ENCODE peak calls at places on chromosomes 3 and 15, in seven cellular contexts. Q is GM12891, H is K562, A is GM12878, I is H1, W is HepG2, E is SK-N-SH. U is an unnamed sample.

GRCh38 chr15:31263751-31264533 is 62.7 kb upstream of the KLF13 start:
- DNase-seq in A (peak), I (no peak), E (peak), H (no peak), Q (no peak), W (no peak), U (no peak)

GRCh38 chr15:65165875-65166274 is 19.3 kb downstream of the CLPX start:
- DNase-seq in A (no peak), E (no peak), W (no peak), H (no peak), I (no peak), Q (no peak), U (no peak)

GRCh38 chr15:40743921-40744809 is 10.9 kb downstream of the RMDN3 start:
- DNase-seq in Q (no peak), E (no peak), H (peak), A (no peak), W (no peak), I (no peak), U (no peak)

GRCh38 chr3:157551961-157552360 is 48.7 kb upstream of the VEPH1 start:
- DNase-seq in Q (no peak), H (no peak), W (no peak), I (no peak), A (no peak), E (no peak), U (no peak)

GRCh38 chr3:53346514-53346913 is 829 bp downstream of the DCP1A start:
- DNase-seq in A (no peak), I (no peak), H (peak), E (peak), Q (no peak), W (peak), U (no peak)

GRCh38 chr15:53787349-53787748 is 27.9 kb upstream of the WDR72 start:
- DNase-seq in H (no peak), Q (no peak), I (no peak), A (no peak), W (no peak), E (no peak), U (no peak)

GRCh38 chr3:104437891-104438290 is 928.8 kb upstream of the ALCAM start:
- DNase-seq in Q (no peak), W (no peak), H (no peak), I (peak), E (no peak), A (no peak), U (no peak)

GRCh38 chr3:168973206-168973605 is 690.3 kb downstream of the MECOM start:
- DNase-seq in A (no peak), I (no peak), E (no peak), H (no peak), W (no peak), Q (no peak), U (no peak)

GRCh38 chr3:185728630-185729334 is 96.1 kb downstream of the IGF2BP2 start:
- DNase-seq in H (no peak), E (no peak), Q (no peak), A (no peak), W (no peak), I (no peak), U (no peak)

GRCh38 chr3:47294392-47294791 is 11.6 kb downstream of the KLHL18 start:
- DNase-seq in H (no peak), A (no peak), Q (no peak), W (no peak), E (no peak), I (no peak), U (no peak)

GRCh38 chr3:42872718-42873117 is 3.0 kb downstream of the CYP8B1 start:
- DNase-seq in A (no peak), I (no peak), W (no peak), E (peak), H (no peak), Q (no peak), U (no peak)

GRCh38 chr15:74188216-74188615 is 14.4 kb downstream of the STRA6 start:
- DNase-seq in W (no peak), E (no peak), A (no peak), I (no peak), H (no peak), Q (no peak), U (no peak)

GRCh38 chr3:66362541-66362941 is 138.3 kb downstream of the LRIG1 start:
- DNase-seq in Q (no peak), I (no peak), H (no peak), A (no peak), W (no peak), E (no peak), U (no peak)

GRCh38 chr3:159130108-159130507 is 328.3 kb downstream of the MFSD1 start:
- DNase-seq in E (no peak), H (no peak), W (peak), A (no peak), I (peak), Q (no peak), U (no peak)

GRCh38 chr15:89406218-89406716 is 71.6 kb upstream of the POLG start:
- DNase-seq in Q (no peak), H (no peak), I (no peak), E (no peak), W (no peak), A (no peak), U (no peak)

GRCh38 chr3:23760325-23760724 is 45.4 kb upstream of the UBE2E1 start:
- DNase-seq in H (no peak), Q (no peak), W (no peak), I (no peak), E (no peak), A (no peak), U (no peak)

GRCh38 chr3:77348244-77348855 is 308.5 kb downstream of the ROBO2 start:
- DNase-seq in A (no peak), H (peak), Q (no peak), W (peak), I (peak), E (peak), U (no peak)

GRCh38 chr3:183822631-183823030 is 2.7 kb downstream of the MAP6D1 start:
- DNase-seq in Q (no peak), H (no peak), E (no peak), A (no peak), W (no peak), I (no peak), U (no peak)

GRCh38 chr3:128499724-128500275 is 6.8 kb upstream of the GATA2 start:
- DNase-seq in Q (no peak), I (no peak), W (no peak), A (no peak), H (no peak), E (no peak), U (no peak)

GRCh38 chr3:23664459-23664858 is 141.3 kb upstream of the UBE2E1 start:
- DNase-seq in H (no peak), Q (no peak), W (no peak), I (no peak), A (no peak), E (no peak), U (no peak)

GRCh38 chr3:100401674-100402036 is 316 bp downstream of the LNP1 start:
- DNase-seq in Q (no peak), I (no peak), W (no peak), H (no peak), E (peak), A (no peak), U (no peak)

GRCh38 chr3:173709026-173709425 is 311.5 kb downstream of the NLGN1 start:
- DNase-seq in Q (no peak), W (no peak), A (no peak), E (no peak), I (no peak), H (no peak), U (no peak)

GRCh38 chr3:150589759-150590158 is 13.4 kb upstream of the SELENOT start:
- DNase-seq in A (no peak), E (no peak), Q (no peak), H (no peak), I (no peak), W (no peak), U (no peak)

GRCh38 chr15:63860161-63860954 is 26.6 kb upstream of the HERC1 start:
- DNase-seq in I (no peak), H (no peak), A (no peak), E (no peak), Q (no peak), W (no peak), U (no peak)

GRCh38 chr3:37453393-37454391 is 279.3 kb upstream of the LRRFIP2 start:
- DNase-seq in H (no peak), I (no peak), A (no peak), W (peak), Q (no peak), E (peak), U (no peak)

GRCh38 chr3:160885791-160886286 is 129.8 kb downstream of the PPM1L start:
- DNase-seq in E (no peak), I (peak), Q (no peak), A (peak), H (no peak), W (peak), U (no peak)

GRCh38 chr3:193563999-193564398 is 9.3 kb upstream of the ATP13A4 start:
- DNase-seq in H (no peak), Q (no peak), E (no peak), A (no peak), I (no peak), W (peak), U (no peak)

GRCh38 chr15:39583586-39584265 is 2.8 kb downstream of the THBS1 start:
- DNase-seq in H (peak), W (peak), E (peak), Q (no peak), A (no peak), I (no peak), U (peak)

GRCh38 chr3:163476179-163476578 is 1602.1 kb downstream of the SI start:
- DNase-seq in E (no peak), Q (no peak), H (no peak), I (no peak), A (no peak), W (no peak), U (no peak)

GRCh38 chr3:156908398-156908797 is 82.2 kb downstream of the LEKR1 start:
- DNase-seq in I (no peak), W (no peak), E (no peak), Q (no peak), H (no peak), A (no peak), U (no peak)

GRCh38 chr3:42012378-42012934 is 50.6 kb upstream of the ULK4 start:
- DNase-seq in W (no peak), E (no peak), I (no peak), Q (peak), A (no peak), H (no peak), U (no peak)

GRCh38 chr15:63231717-63232116 is 42.3 kb downstream of the RAB8B start:
- DNase-seq in Q (no peak), I (no peak), A (no peak), E (no peak), W (no peak), H (no peak), U (no peak)

GRCh38 chr3:12194209-12194608 is 35.5 kb upstream of the TIMP4 start:
- DNase-seq in H (no peak), I (no peak), A (peak), E (no peak), W (no peak), Q (no peak), U (no peak)
- TF ChIP-seq TAF1 in H (no peak), I (no peak), A (no peak), E (no peak), W (no peak), Q (no peak), U (no peak)

DNA sequence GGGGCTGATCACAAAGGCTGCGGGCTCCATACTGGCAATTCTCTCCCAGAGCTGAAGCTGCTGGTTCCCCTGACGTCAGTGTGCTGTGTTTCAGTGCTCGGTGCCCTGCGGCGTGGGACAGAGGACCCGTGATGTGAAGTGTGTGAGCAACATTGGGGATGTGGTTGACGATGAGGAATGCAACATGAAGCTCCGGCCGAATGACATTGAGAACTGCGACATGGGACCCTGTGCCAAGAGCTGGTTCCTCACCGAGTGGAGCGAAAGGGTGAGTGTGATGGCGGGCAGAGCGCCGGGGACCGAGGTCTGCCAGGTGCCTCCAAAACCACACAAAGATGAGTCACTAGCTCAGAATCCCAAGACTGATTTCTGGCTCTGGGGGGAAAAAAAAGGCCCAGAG is 62.0 kb upstream of the NR2E3 start:
- DNase-seq in A (no peak), E (no peak), Q (no peak), H (no peak), W (no peak), I (no peak), U (no peak)
- TF ChIP-seq TAF1 in A (no peak), E (no peak), Q (no peak), H (no peak), W (no peak), I (no peak), U (no peak)

GRCh38 chr3:21393684-21394307 is 357.2 kb downstream of the ZNF385D start:
- DNase-seq in E (no peak), I (no peak), A (no peak), H (no peak), W (no peak), Q (no peak), U (no peak)

GRCh38 chr3:21392521-21392920 is 358.5 kb downstream of the ZNF385D start:
- DNase-seq in I (no peak), W (no peak), H (no peak), E (no peak), A (no peak), Q (no peak), U (no peak)

GRCh38 chr3:21390856-21391255 is 360.2 kb downstream of the ZNF385D start:
- DNase-seq in W (no peak), Q (no peak), E (no peak), H (no peak), I (no peak), A (no peak), U (no peak)

GRCh38 chr3:21390136-21390535 is 360.9 kb downstream of the ZNF385D start:
- DNase-seq in I (no peak), H (no peak), A (no peak), W (no peak), Q (no peak), E (no peak), U (no peak)
- TF ChIP-seq TAF1 in I (no peak), H (no peak), A (no peak), W (no peak), Q (no peak), E (no peak), U (no peak)

DNA sequence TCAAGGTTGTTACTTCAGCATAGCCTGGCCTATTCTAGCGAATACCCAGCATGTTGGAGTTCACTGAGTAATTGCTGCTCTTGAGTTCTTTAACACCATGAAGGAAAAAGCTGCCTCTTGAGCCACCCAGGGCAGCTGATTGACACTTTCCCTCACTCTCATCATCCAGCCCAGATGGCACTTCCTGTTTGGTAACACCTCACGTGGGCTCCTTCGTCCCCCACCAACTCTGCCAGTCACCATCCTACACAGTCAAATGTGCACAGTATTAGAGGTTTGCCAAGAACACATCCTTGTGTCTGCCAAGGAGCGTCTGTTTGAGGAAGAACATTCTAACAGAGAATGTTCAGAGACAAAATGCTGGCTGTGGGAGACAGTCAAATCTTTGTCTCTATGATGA is 266.3 kb downstream of the RPLP1 start:
- DNase-seq in Q (no peak), I (no peak), H (no peak), A (no peak), W (no peak), E (no peak), U (no peak)
- TF ChIP-seq TAF1 in Q (no peak), I (no peak), H (no peak), A (no peak), W (no peak), E (no peak), U (no peak)

DNA sequence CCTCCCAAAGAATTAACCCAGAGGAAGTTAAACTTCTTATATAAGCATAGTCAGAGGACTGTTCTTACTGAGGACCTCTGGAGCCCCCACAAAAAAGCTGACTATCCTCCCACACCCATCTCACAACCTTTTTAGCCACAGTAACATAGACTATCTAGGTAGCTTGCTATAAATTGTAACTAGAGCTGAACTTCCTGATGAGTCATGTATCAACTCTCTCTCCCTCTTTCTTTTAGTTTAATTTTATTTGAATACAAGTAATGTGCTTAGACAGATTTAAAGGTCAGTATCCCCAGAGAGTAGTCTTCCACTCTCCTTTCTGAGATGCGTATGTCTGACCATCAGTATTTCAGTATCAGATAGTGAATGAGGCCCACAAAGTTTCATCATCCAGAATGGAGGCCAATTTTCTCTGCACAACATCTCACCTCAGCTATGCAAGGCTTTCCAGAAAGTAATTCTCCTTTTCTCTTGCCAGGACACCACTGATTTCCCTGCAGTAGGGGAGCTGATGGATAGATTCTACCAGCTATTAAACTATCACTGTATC is 104.0 kb upstream of the MYRIP start:
- DNase-seq in Q (no peak), I (no peak), E (no peak), H (no peak), A (no peak), W (no peak), U (no peak)
- TF ChIP-seq TAF1 in Q (no peak), I (no peak), E (no peak), H (no peak), A (no peak), W (no peak), U (no peak)

DNA sequence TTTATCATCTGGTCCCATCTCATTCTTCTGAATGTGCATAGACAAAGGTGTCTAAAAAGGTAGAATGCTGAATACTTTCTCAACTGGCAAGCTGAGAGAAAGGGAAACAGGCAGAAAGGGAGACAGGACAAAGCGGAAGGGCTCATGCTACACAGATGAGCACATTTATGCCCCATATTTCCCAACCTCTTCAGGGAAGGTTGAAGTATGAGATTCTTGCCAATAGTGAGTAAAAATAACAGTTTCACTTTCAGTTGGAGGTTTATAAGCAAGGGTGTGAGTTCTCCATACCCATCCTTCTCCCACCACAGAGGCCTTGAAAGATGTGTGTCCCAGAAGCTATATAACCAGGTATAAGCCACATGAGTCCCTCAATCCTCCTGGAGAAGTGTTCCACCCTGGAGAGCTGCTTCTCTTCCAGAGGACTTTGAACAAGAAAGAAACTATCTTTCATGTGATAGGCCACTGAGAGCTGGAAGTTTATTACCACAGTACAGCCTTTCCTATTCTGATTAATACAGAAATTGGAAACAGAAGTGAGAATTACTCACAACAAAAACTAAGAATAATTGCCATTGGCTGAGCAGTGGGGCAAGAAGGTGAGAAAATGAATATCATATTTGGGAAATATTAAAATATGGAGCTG is 709.4 kb upstream of the NR2F2 start:
- DNase-seq in E (no peak), H (no peak), A (peak), Q (no peak), I (no peak), W (no peak), U (no peak)
- TF ChIP-seq TAF1 in E (no peak), H (no peak), A (no peak), Q (no peak), I (no peak), W (no peak), U (no peak)

DNA sequence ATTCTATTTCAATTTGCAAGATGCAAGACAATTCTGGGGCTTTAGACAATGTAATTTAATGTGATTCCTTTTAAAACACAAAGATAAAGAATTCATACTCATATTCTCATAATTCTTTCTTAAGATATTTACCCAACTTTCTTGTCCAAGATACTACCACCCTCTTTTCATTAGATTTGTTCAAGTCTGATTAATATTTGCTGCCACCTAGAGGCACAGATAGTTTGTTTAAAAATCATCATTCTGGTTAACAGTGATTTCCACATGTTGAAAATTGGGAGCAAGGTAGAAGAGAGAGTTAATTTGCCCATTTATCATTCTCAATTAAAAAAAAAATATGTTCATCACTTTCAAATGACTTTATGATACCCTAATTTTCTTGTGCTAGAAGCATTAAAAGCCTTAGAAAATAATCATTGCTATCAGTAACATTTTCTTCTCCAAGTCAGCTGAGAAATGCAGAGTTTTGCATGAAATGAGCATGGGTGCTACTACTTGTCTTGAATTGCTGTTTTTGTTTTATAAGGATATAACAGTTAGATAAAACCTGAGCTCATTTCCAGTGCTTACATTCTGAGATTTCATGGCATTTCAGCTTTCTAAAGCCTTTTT is 11.6 kb downstream of the TAMM41 start:
- DNase-seq in W (no peak), Q (no peak), A (no peak), I (no peak), H (peak), E (peak), U (no peak)
- TF ChIP-seq TAF1 in W (no peak), Q (no peak), A (no peak), I (no peak), H (no peak), E (no peak), U (no peak)

DNA sequence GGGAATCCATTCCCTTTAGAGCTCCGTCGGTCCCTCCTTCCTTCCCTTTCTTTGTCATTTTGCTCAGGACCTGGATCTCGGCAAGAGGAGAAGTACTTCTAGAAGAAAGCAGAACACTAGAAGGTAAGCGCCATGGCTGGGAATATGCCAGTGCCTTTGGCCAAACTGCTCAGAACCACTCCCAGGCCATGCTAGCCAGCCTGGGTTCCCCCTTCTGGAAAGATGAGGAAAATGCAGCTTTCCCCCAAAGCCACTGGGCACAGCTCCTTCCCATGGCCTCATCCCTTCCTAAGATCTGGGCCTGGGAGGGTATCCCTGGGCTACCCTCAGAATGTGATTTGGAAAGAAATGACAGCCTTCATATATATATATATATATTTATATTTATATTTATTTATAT is 6.3 kb upstream of the ISL2 start:
- DNase-seq in Q (no peak), I (no peak), H (no peak), W (peak), A (no peak), E (peak), U (no peak)
- TF ChIP-seq TAF1 in Q (no peak), I (no peak), H (no peak), W (no peak), A (no peak), E (no peak), U (no peak)